ENCODE peak calls at places on chromosomes 3 and 15, in six cellular contexts. One of them, this sample, is unnamed.

GRCh38 chr15:38547255-38547997 is 17.2 kb downstream of the RASGRP1 start:
- DNase-seq in lower leg skin: no peak
- DNase-seq in Calu3: no peak
- DNase-seq in H9: no peak
- DNase-seq in heart left ventricle: no peak
- DNase-seq in mesothelial cell of epicardium: no peak
- DNase-seq in this sample: no peak

GRCh38 chr3:150970665-150971327 is 1.7 kb downstream of the CLRN1 start:
- DNase-seq in lower leg skin: no peak
- DNase-seq in H9: no peak
- DNase-seq in mesothelial cell of epicardium: no peak
- DNase-seq in heart left ventricle: no peak
- DNase-seq in Calu3: peak
- DNase-seq in this sample: no peak

GRCh38 chr3:152524198-152525140 is 255.7 kb downstream of the MBNL1 start:
- DNase-seq in lower leg skin: no peak
- DNase-seq in mesothelial cell of epicardium: no peak
- DNase-seq in Calu3: peak
- DNase-seq in H9: no peak
- DNase-seq in heart left ventricle: peak
- DNase-seq in this sample: no peak

GRCh38 chr15:88465633-88466219 is 1.5 kb downstream of the MRPL46 start:
- DNase-seq in heart left ventricle: no peak
- DNase-seq in lower leg skin: peak
- DNase-seq in H9: no peak
- DNase-seq in Calu3: peak
- DNase-seq in mesothelial cell of epicardium: no peak
- DNase-seq in this sample: no peak

GRCh38 chr3:24400450-24400849 is 94.2 kb downstream of the THRB start:
- DNase-seq in H9: no peak
- DNase-seq in Calu3: no peak
- DNase-seq in heart left ventricle: no peak
- DNase-seq in lower leg skin: no peak
- DNase-seq in mesothelial cell of epicardium: no peak
- DNase-seq in this sample: no peak

GRCh38 chr15:79169531-79170123 is 79.0 kb upstream of the RASGRF1 start:
- DNase-seq in H9: no peak
- DNase-seq in Calu3: no peak
- DNase-seq in heart left ventricle: no peak
- DNase-seq in lower leg skin: no peak
- DNase-seq in mesothelial cell of epicardium: no peak
- DNase-seq in this sample: no peak

GRCh38 chr3:127612966-127613365 is 14.8 kb downstream of the MCM2 start:
- DNase-seq in Calu3: no peak
- DNase-seq in mesothelial cell of epicardium: no peak
- DNase-seq in lower leg skin: no peak
- DNase-seq in H9: no peak
- DNase-seq in heart left ventricle: no peak
- DNase-seq in this sample: no peak

GRCh38 chr3:161423911-161424522 is 52.7 kb upstream of the SPTSSB start:
- DNase-seq in heart left ventricle: no peak
- DNase-seq in mesothelial cell of epicardium: no peak
- DNase-seq in Calu3: no peak
- DNase-seq in H9: no peak
- DNase-seq in lower leg skin: no peak
- DNase-seq in this sample: no peak

GRCh38 chr3:18559323-18559972 is 134.3 kb upstream of the SATB1 start:
- DNase-seq in Calu3: peak
- DNase-seq in heart left ventricle: no peak
- DNase-seq in lower leg skin: no peak
- DNase-seq in H9: peak
- DNase-seq in mesothelial cell of epicardium: no peak
- DNase-seq in this sample: no peak

GRCh38 chr3:153980252-153980590 is 141.0 kb upstream of the ARHGEF26 start:
- DNase-seq in lower leg skin: no peak
- DNase-seq in Calu3: peak
- DNase-seq in mesothelial cell of epicardium: no peak
- DNase-seq in heart left ventricle: no peak
- DNase-seq in H9: no peak
- DNase-seq in this sample: no peak

GRCh38 chr15:85595804-85596536 is 198.8 kb downstream of the KLHL25 start:
- DNase-seq in Calu3: no peak
- DNase-seq in H9: no peak
- DNase-seq in mesothelial cell of epicardium: no peak
- DNase-seq in heart left ventricle: no peak
- DNase-seq in lower leg skin: no peak
- DNase-seq in this sample: no peak

GRCh38 chr3:128309026-128309425 is 155.7 kb downstream of the EEFSEC start:
- DNase-seq in Calu3: no peak
- DNase-seq in heart left ventricle: peak
- DNase-seq in H9: peak
- DNase-seq in lower leg skin: no peak
- DNase-seq in mesothelial cell of epicardium: no peak
- DNase-seq in this sample: no peak

GRCh38 chr3:163476179-163476578 is 1602.1 kb downstream of the SI start:
- DNase-seq in H9: no peak
- DNase-seq in mesothelial cell of epicardium: no peak
- DNase-seq in heart left ventricle: no peak
- DNase-seq in lower leg skin: no peak
- DNase-seq in Calu3: peak
- DNase-seq in this sample: no peak

GRCh38 chr3:11734-12133 is 184.8 kb upstream of the CHL1 start:
- DNase-seq in lower leg skin: no peak
- DNase-seq in H9: peak
- DNase-seq in Calu3: no peak
- DNase-seq in mesothelial cell of epicardium: peak
- DNase-seq in heart left ventricle: no peak
- DNase-seq in this sample: no peak

GRCh38 chr15:69064649-69065048 is 50.2 kb downstream of the NOX5 start:
- DNase-seq in lower leg skin: peak
- DNase-seq in mesothelial cell of epicardium: no peak
- DNase-seq in heart left ventricle: no peak
- DNase-seq in H9: peak
- DNase-seq in Calu3: no peak
- DNase-seq in this sample: no peak

GRCh38 chr15:71252036-71252898 is 137.0 kb downstream of the THSD4 start:
- DNase-seq in lower leg skin: no peak
- DNase-seq in heart left ventricle: no peak
- DNase-seq in H9: no peak
- DNase-seq in Calu3: peak
- DNase-seq in mesothelial cell of epicardium: no peak
- DNase-seq in this sample: no peak

GRCh38 chr3:9955067-9955502 is 2.9 kb upstream of the PRRT3 start:
- DNase-seq in H9: peak
- DNase-seq in heart left ventricle: no peak
- DNase-seq in lower leg skin: no peak
- DNase-seq in mesothelial cell of epicardium: no peak
- DNase-seq in Calu3: no peak
- DNase-seq in this sample: no peak

GRCh38 chr3:156681003-156681402 is 6.6 kb downstream of the TIPARP start:
- DNase-seq in mesothelial cell of epicardium: no peak
- DNase-seq in H9: peak
- DNase-seq in heart left ventricle: peak
- DNase-seq in lower leg skin: no peak
- DNase-seq in Calu3: peak
- DNase-seq in this sample: no peak

GRCh38 chr3:52147804-52148203 is 6.4 kb downstream of the POC1A start:
- DNase-seq in mesothelial cell of epicardium: no peak
- DNase-seq in heart left ventricle: no peak
- DNase-seq in H9: no peak
- DNase-seq in lower leg skin: no peak
- DNase-seq in Calu3: no peak
- DNase-seq in this sample: no peak

GRCh38 chr15:58306591-58307312 is 125.0 kb upstream of the LIPC start:
- DNase-seq in mesothelial cell of epicardium: no peak
- DNase-seq in H9: no peak
- DNase-seq in Calu3: no peak
- DNase-seq in lower leg skin: no peak
- DNase-seq in heart left ventricle: no peak
- DNase-seq in this sample: no peak
- TF ChIP-seq CTCF in mesothelial cell of epicardium: no peak
- TF ChIP-seq CTCF in H9: no peak
- TF ChIP-seq CTCF in Calu3: no peak
- TF ChIP-seq CTCF in lower leg skin: no peak
- TF ChIP-seq CTCF in heart left ventricle: no peak
- TF ChIP-seq CTCF in this sample: no peak

GRCh38 chr3:173064631-173065030 is 76.4 kb downstream of the SPATA16 start:
- DNase-seq in lower leg skin: no peak
- DNase-seq in Calu3: no peak
- DNase-seq in heart left ventricle: no peak
- DNase-seq in mesothelial cell of epicardium: no peak
- DNase-seq in H9: no peak
- DNase-seq in this sample: no peak

GRCh38 chr3:173065543-173065970 is 75.5 kb downstream of the SPATA16 start:
- DNase-seq in heart left ventricle: peak
- DNase-seq in mesothelial cell of epicardium: no peak
- DNase-seq in H9: no peak
- DNase-seq in lower leg skin: no peak
- DNase-seq in Calu3: no peak
- DNase-seq in this sample: no peak

DNA sequence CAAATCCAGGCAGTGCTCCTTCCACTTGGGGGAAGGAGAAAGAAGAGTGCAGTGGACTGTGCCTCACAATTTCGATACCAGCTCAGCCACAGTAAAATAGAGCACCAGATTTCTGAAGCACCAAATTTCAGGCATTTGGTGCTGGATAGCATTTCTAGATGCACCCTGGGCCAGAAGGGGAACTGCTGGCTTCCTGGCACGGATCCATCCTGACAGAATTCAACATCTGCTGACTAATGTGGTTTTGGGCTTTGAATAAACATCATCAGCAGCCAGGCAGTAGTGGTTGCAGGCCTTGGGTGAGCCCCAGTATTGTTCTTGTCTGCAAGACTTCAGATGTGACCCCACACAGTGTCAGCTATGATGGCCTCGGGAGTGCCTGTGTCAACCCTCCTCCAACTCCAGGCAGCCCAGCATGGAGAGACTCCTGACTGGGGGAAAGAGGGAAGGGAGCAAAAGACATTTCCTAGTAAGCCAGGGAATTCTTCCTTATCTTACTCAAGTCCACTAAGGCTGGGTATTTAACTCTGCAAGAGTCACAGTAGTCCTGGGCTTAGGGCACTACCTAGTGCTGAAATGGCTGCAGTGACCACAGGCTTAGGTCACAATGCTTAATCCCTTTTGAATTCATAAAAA is 74.9 kb downstream of the SPATA16 start:
- DNase-seq in H9: no peak
- DNase-seq in mesothelial cell of epicardium: no peak
- DNase-seq in heart left ventricle: peak
- DNase-seq in Calu3: no peak
- DNase-seq in lower leg skin: no peak
- DNase-seq in this sample: no peak
- TF ChIP-seq CTCF in H9: no peak
- TF ChIP-seq CTCF in mesothelial cell of epicardium: no peak
- TF ChIP-seq CTCF in heart left ventricle: no peak
- TF ChIP-seq CTCF in Calu3: no peak
- TF ChIP-seq CTCF in lower leg skin: no peak
- TF ChIP-seq CTCF in this sample: no peak

GRCh38 chr15:66388057-66388363 is 1.3 kb downstream of the MAP2K1 start:
- DNase-seq in mesothelial cell of epicardium: no peak
- DNase-seq in heart left ventricle: no peak
- DNase-seq in lower leg skin: no peak
- DNase-seq in Calu3: no peak
- DNase-seq in H9: no peak
- DNase-seq in this sample: no peak

GRCh38 chr15:66388576-66388975 is 1.9 kb downstream of the MAP2K1 start:
- DNase-seq in mesothelial cell of epicardium: no peak
- DNase-seq in H9: no peak
- DNase-seq in lower leg skin: no peak
- DNase-seq in heart left ventricle: no peak
- DNase-seq in Calu3: no peak
- DNase-seq in this sample: no peak

GRCh38 chr15:66389098-66389858 is 2.6 kb downstream of the MAP2K1 start:
- DNase-seq in Calu3: no peak
- DNase-seq in H9: no peak
- DNase-seq in heart left ventricle: no peak
- DNase-seq in mesothelial cell of epicardium: no peak
- DNase-seq in lower leg skin: no peak
- DNase-seq in this sample: no peak

GRCh38 chr15:66386204-66387123 is at the start of gene MAP2K1:
- DNase-seq in H9: peak
- DNase-seq in Calu3: peak
- DNase-seq in lower leg skin: peak
- DNase-seq in mesothelial cell of epicardium: peak
- DNase-seq in heart left ventricle: peak
- DNase-seq in this sample: peak

GRCh38 chr15:66387176-66388056 is 704 bp downstream of the MAP2K1 start:
- DNase-seq in lower leg skin: peak
- DNase-seq in mesothelial cell of epicardium: peak
- DNase-seq in Calu3: peak
- DNase-seq in H9: peak
- DNase-seq in heart left ventricle: peak
- DNase-seq in this sample: peak
- TF ChIP-seq CTCF in lower leg skin: no peak
- TF ChIP-seq CTCF in mesothelial cell of epicardium: no peak
- TF ChIP-seq CTCF in Calu3: no peak
- TF ChIP-seq CTCF in H9: peak
- TF ChIP-seq CTCF in heart left ventricle: no peak
- TF ChIP-seq CTCF in this sample: no peak

DNA sequence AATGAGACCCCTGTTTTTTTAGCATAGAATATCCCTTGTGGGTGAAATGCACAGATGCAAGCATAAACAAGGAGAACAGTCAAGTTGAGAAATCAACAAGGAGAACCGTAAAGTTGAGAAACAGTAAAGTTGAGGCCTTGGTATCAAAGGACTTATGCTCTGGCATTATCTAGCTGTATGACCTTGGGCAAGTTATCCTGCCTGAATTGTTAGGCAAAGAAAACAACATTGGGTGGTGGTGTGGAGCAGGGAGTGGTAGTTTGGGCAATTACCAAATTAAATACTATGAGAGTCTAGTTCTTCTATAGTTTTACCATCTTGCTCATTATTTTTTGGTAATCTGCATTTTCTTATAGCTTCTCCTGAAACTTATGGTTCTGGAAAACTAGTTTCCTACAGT is 573.4 kb upstream of the ARPP21 start:
- DNase-seq in Calu3: no peak
- DNase-seq in mesothelial cell of epicardium: no peak
- DNase-seq in heart left ventricle: no peak
- DNase-seq in lower leg skin: no peak
- DNase-seq in H9: no peak
- DNase-seq in this sample: no peak
- TF ChIP-seq CTCF in Calu3: no peak
- TF ChIP-seq CTCF in mesothelial cell of epicardium: no peak
- TF ChIP-seq CTCF in heart left ventricle: no peak
- TF ChIP-seq CTCF in lower leg skin: no peak
- TF ChIP-seq CTCF in H9: no peak
- TF ChIP-seq CTCF in this sample: no peak